ENCODE peak calls at places on chromosomes 13 and 19, in six cellular contexts. One of them, this sample, is unnamed.
A peak's percentile ranks its signal among the peaks of the same experiment; 100 is the strongest.

GRCh38 chr13:95455782-95456181 is 96.7 kb upstream of the CLDN10 start:
- DNase-seq in tibial nerve: no peak
- DNase-seq in CD4-positive, alpha-beta T cell: no peak
- DNase-seq in Calu3: no peak
- DNase-seq in NCI-H82: peak; percentile 83
- DNase-seq in stimulated activated CD4-positive, alpha-beta T cell treated with anti-CD3 and anti-CD28 coated beads, Interleukin-2, amount 100 ng/mL, for 48 hours: no peak
- DNase-seq in this sample: no peak

GRCh38 chr13:44373601-44374347 is at the start of gene SERP2:
- DNase-seq in tibial nerve: no peak
- DNase-seq in NCI-H82: peak; percentile 56
- DNase-seq in stimulated activated CD4-positive, alpha-beta T cell treated with anti-CD3 and anti-CD28 coated beads, Interleukin-2, amount 100 ng/mL, for 48 hours: peak; percentile 6
- DNase-seq in CD4-positive, alpha-beta T cell: no peak
- DNase-seq in Calu3: no peak
- DNase-seq in this sample: no peak

GRCh38 chr13:114078501-114079451 is 53.6 kb downstream of the RASA3 start:
- DNase-seq in tibial nerve: peak; percentile 53
- DNase-seq in Calu3: no peak
- DNase-seq in stimulated activated CD4-positive, alpha-beta T cell treated with anti-CD3 and anti-CD28 coated beads, Interleukin-2, amount 100 ng/mL, for 48 hours: no peak
- DNase-seq in CD4-positive, alpha-beta T cell: no peak
- DNase-seq in NCI-H82: no peak
- DNase-seq in this sample: peak; percentile 68

GRCh38 chr13:96027496-96027895 is 25.7 kb downstream of the UGGT2 start:
- DNase-seq in NCI-H82: no peak
- DNase-seq in Calu3: no peak
- DNase-seq in CD4-positive, alpha-beta T cell: no peak
- DNase-seq in stimulated activated CD4-positive, alpha-beta T cell treated with anti-CD3 and anti-CD28 coated beads, Interleukin-2, amount 100 ng/mL, for 48 hours: no peak
- DNase-seq in tibial nerve: no peak
- DNase-seq in this sample: no peak

GRCh38 chr19:10209305-10209704 is 14.6 kb upstream of the DNMT1 start:
- DNase-seq in CD4-positive, alpha-beta T cell: no peak
- DNase-seq in stimulated activated CD4-positive, alpha-beta T cell treated with anti-CD3 and anti-CD28 coated beads, Interleukin-2, amount 100 ng/mL, for 48 hours: no peak
- DNase-seq in tibial nerve: no peak
- DNase-seq in Calu3: no peak
- DNase-seq in NCI-H82: no peak
- DNase-seq in this sample: no peak

GRCh38 chr13:51524312-51524711 is 60.0 kb upstream of the WDFY2 start:
- DNase-seq in tibial nerve: no peak
- DNase-seq in CD4-positive, alpha-beta T cell: no peak
- DNase-seq in stimulated activated CD4-positive, alpha-beta T cell treated with anti-CD3 and anti-CD28 coated beads, Interleukin-2, amount 100 ng/mL, for 48 hours: no peak
- DNase-seq in Calu3: no peak
- DNase-seq in NCI-H82: no peak
- DNase-seq in this sample: no peak

GRCh38 chr13:76903544-76904162 is 17.4 kb upstream of the KCTD12 start:
- DNase-seq in tibial nerve: peak; percentile 50
- DNase-seq in NCI-H82: peak; percentile 93
- DNase-seq in stimulated activated CD4-positive, alpha-beta T cell treated with anti-CD3 and anti-CD28 coated beads, Interleukin-2, amount 100 ng/mL, for 48 hours: peak; percentile 59
- DNase-seq in Calu3: peak; percentile 39
- DNase-seq in CD4-positive, alpha-beta T cell: peak; percentile 48
- DNase-seq in this sample: peak; percentile 82

GRCh38 chr13:114179087-114179658 is at the start of gene CFAP97D2:
- DNase-seq in NCI-H82: peak; percentile 38
- DNase-seq in stimulated activated CD4-positive, alpha-beta T cell treated with anti-CD3 and anti-CD28 coated beads, Interleukin-2, amount 100 ng/mL, for 48 hours: no peak
- DNase-seq in Calu3: no peak
- DNase-seq in CD4-positive, alpha-beta T cell: no peak
- DNase-seq in tibial nerve: no peak
- DNase-seq in this sample: no peak

GRCh38 chr13:81116461-81117282 is 775.7 kb upstream of the SPRY2 start:
- DNase-seq in stimulated activated CD4-positive, alpha-beta T cell treated with anti-CD3 and anti-CD28 coated beads, Interleukin-2, amount 100 ng/mL, for 48 hours: no peak
- DNase-seq in CD4-positive, alpha-beta T cell: no peak
- DNase-seq in tibial nerve: no peak
- DNase-seq in Calu3: no peak
- DNase-seq in NCI-H82: no peak
- DNase-seq in this sample: no peak

GRCh38 chr19:30662211-30662861 is 290.2 kb downstream of the ZNF536 start:
- DNase-seq in stimulated activated CD4-positive, alpha-beta T cell treated with anti-CD3 and anti-CD28 coated beads, Interleukin-2, amount 100 ng/mL, for 48 hours: no peak
- DNase-seq in Calu3: no peak
- DNase-seq in CD4-positive, alpha-beta T cell: no peak
- DNase-seq in NCI-H82: peak; percentile 81
- DNase-seq in tibial nerve: no peak
- DNase-seq in this sample: no peak

GRCh38 chr13:23709521-23709920 is 139.3 kb downstream of the TNFRSF19 start:
- DNase-seq in stimulated activated CD4-positive, alpha-beta T cell treated with anti-CD3 and anti-CD28 coated beads, Interleukin-2, amount 100 ng/mL, for 48 hours: no peak
- DNase-seq in tibial nerve: no peak
- DNase-seq in CD4-positive, alpha-beta T cell: no peak
- DNase-seq in Calu3: peak; percentile 6
- DNase-seq in NCI-H82: peak; percentile 60
- DNase-seq in this sample: no peak

GRCh38 chr19:53808710-53809125 is 15.4 kb downstream of the NLRP12 start:
- DNase-seq in CD4-positive, alpha-beta T cell: no peak
- DNase-seq in tibial nerve: no peak
- DNase-seq in stimulated activated CD4-positive, alpha-beta T cell treated with anti-CD3 and anti-CD28 coated beads, Interleukin-2, amount 100 ng/mL, for 48 hours: no peak
- DNase-seq in NCI-H82: peak; percentile 40
- DNase-seq in Calu3: peak; percentile 38
- DNase-seq in this sample: no peak

GRCh38 chr13:104592127-104592526 is 1525.9 kb upstream of the SLC10A2 start:
- DNase-seq in tibial nerve: no peak
- DNase-seq in Calu3: no peak
- DNase-seq in NCI-H82: no peak
- DNase-seq in CD4-positive, alpha-beta T cell: no peak
- DNase-seq in stimulated activated CD4-positive, alpha-beta T cell treated with anti-CD3 and anti-CD28 coated beads, Interleukin-2, amount 100 ng/mL, for 48 hours: no peak
- DNase-seq in this sample: no peak

GRCh38 chr19:23415561-23416191 is 20.4 kb upstream of the ZNF91 start:
- DNase-seq in NCI-H82: peak; percentile 92
- DNase-seq in Calu3: no peak
- DNase-seq in tibial nerve: no peak
- DNase-seq in stimulated activated CD4-positive, alpha-beta T cell treated with anti-CD3 and anti-CD28 coated beads, Interleukin-2, amount 100 ng/mL, for 48 hours: no peak
- DNase-seq in CD4-positive, alpha-beta T cell: no peak
- DNase-seq in this sample: no peak

GRCh38 chr13:66927562-66927961 is 302.6 kb downstream of the PCDH9 start:
- DNase-seq in Calu3: no peak
- DNase-seq in stimulated activated CD4-positive, alpha-beta T cell treated with anti-CD3 and anti-CD28 coated beads, Interleukin-2, amount 100 ng/mL, for 48 hours: no peak
- DNase-seq in tibial nerve: no peak
- DNase-seq in CD4-positive, alpha-beta T cell: no peak
- DNase-seq in NCI-H82: peak; percentile 75
- DNase-seq in this sample: no peak

GRCh38 chr19:42410371-42410770 is 16.8 kb downstream of the LIPE start:
- DNase-seq in tibial nerve: no peak
- DNase-seq in stimulated activated CD4-positive, alpha-beta T cell treated with anti-CD3 and anti-CD28 coated beads, Interleukin-2, amount 100 ng/mL, for 48 hours: no peak
- DNase-seq in Calu3: no peak
- DNase-seq in CD4-positive, alpha-beta T cell: no peak
- DNase-seq in NCI-H82: no peak
- DNase-seq in this sample: no peak

GRCh38 chr13:100552755-100553154 is 35.8 kb downstream of the GGACT start:
- DNase-seq in CD4-positive, alpha-beta T cell: no peak
- DNase-seq in tibial nerve: no peak
- DNase-seq in NCI-H82: no peak
- DNase-seq in Calu3: no peak
- DNase-seq in stimulated activated CD4-positive, alpha-beta T cell treated with anti-CD3 and anti-CD28 coated beads, Interleukin-2, amount 100 ng/mL, for 48 hours: no peak
- DNase-seq in this sample: no peak

GRCh38 chr13:47399599-47399998 is 502.7 kb upstream of the HTR2A start:
- DNase-seq in stimulated activated CD4-positive, alpha-beta T cell treated with anti-CD3 and anti-CD28 coated beads, Interleukin-2, amount 100 ng/mL, for 48 hours: no peak
- DNase-seq in tibial nerve: no peak
- DNase-seq in Calu3: no peak
- DNase-seq in CD4-positive, alpha-beta T cell: no peak
- DNase-seq in NCI-H82: no peak
- DNase-seq in this sample: no peak

GRCh38 chr13:41956272-41956671 is 4.6 kb downstream of the VWA8 start:
- DNase-seq in Calu3: no peak
- DNase-seq in CD4-positive, alpha-beta T cell: no peak
- DNase-seq in tibial nerve: no peak
- DNase-seq in NCI-H82: no peak
- DNase-seq in stimulated activated CD4-positive, alpha-beta T cell treated with anti-CD3 and anti-CD28 coated beads, Interleukin-2, amount 100 ng/mL, for 48 hours: no peak
- DNase-seq in this sample: no peak

GRCh38 chr19:49921871-49922755 is 6.9 kb upstream of the ATF5 start:
- DNase-seq in CD4-positive, alpha-beta T cell: no peak
- DNase-seq in stimulated activated CD4-positive, alpha-beta T cell treated with anti-CD3 and anti-CD28 coated beads, Interleukin-2, amount 100 ng/mL, for 48 hours: no peak
- DNase-seq in NCI-H82: no peak
- DNase-seq in tibial nerve: no peak
- DNase-seq in Calu3: no peak
- DNase-seq in this sample: no peak

GRCh38 chr13:79309690-79310089 is 96.4 kb downstream of the RBM26 start:
- DNase-seq in stimulated activated CD4-positive, alpha-beta T cell treated with anti-CD3 and anti-CD28 coated beads, Interleukin-2, amount 100 ng/mL, for 48 hours: no peak
- DNase-seq in CD4-positive, alpha-beta T cell: no peak
- DNase-seq in tibial nerve: no peak
- DNase-seq in NCI-H82: peak; percentile 22
- DNase-seq in Calu3: no peak
- DNase-seq in this sample: no peak

GRCh38 chr13:33757713-33758112 is 60.2 kb upstream of the RFC3 start:
- DNase-seq in NCI-H82: no peak
- DNase-seq in stimulated activated CD4-positive, alpha-beta T cell treated with anti-CD3 and anti-CD28 coated beads, Interleukin-2, amount 100 ng/mL, for 48 hours: no peak
- DNase-seq in Calu3: no peak
- DNase-seq in CD4-positive, alpha-beta T cell: no peak
- DNase-seq in tibial nerve: no peak
- DNase-seq in this sample: no peak

GRCh38 chr13:27972619-27972877 is 3.4 kb upstream of the CDX2 start:
- DNase-seq in CD4-positive, alpha-beta T cell: no peak
- DNase-seq in stimulated activated CD4-positive, alpha-beta T cell treated with anti-CD3 and anti-CD28 coated beads, Interleukin-2, amount 100 ng/mL, for 48 hours: no peak
- DNase-seq in NCI-H82: no peak
- DNase-seq in tibial nerve: no peak
- DNase-seq in Calu3: no peak
- DNase-seq in this sample: no peak

GRCh38 chr13:47049276-47049989 is 152.6 kb upstream of the HTR2A start:
- DNase-seq in CD4-positive, alpha-beta T cell: no peak
- DNase-seq in Calu3: no peak
- DNase-seq in stimulated activated CD4-positive, alpha-beta T cell treated with anti-CD3 and anti-CD28 coated beads, Interleukin-2, amount 100 ng/mL, for 48 hours: no peak
- DNase-seq in NCI-H82: no peak
- DNase-seq in tibial nerve: no peak
- DNase-seq in this sample: no peak

GRCh38 chr19:3041302-3041701 is 12.2 kb upstream of the TLE2 start:
- DNase-seq in tibial nerve: no peak
- DNase-seq in Calu3: no peak
- DNase-seq in CD4-positive, alpha-beta T cell: no peak
- DNase-seq in NCI-H82: no peak
- DNase-seq in stimulated activated CD4-positive, alpha-beta T cell treated with anti-CD3 and anti-CD28 coated beads, Interleukin-2, amount 100 ng/mL, for 48 hours: no peak
- DNase-seq in this sample: no peak